ENCODE peak calls at places on chromosome 4, in four cellular contexts. N is right atrium auricular region, O is ovary, X is neural crest cell. P is an unnamed sample.

GRCh38 chr4:47213971-47214370 is 182.6 kb downstream of the GABRB1 start:
- DNase-seq in N (no peak), X (no peak), O (no peak), P (no peak)

GRCh38 chr4:139886798-139887197 is 221.2 kb downstream of the MGST2 start:
- DNase-seq in N (no peak), X (no peak), O (no peak), P (no peak)

GRCh38 chr4:105710012-105710600 is 1.5 kb downstream of the GSTCD start:
- DNase-seq in X (no peak), N (no peak), O (no peak), P (no peak)

GRCh38 chr4:118345813-118346212 is 7.0 kb downstream of the PRSS12 start:
- DNase-seq in O (no peak), X (no peak), N (no peak), P (no peak)

GRCh38 chr4:138775890-138776289 is 239.7 kb upstream of the NOCT start:
- DNase-seq in N (no peak), X (no peak), O (no peak), P (no peak)

GRCh38 chr4:118772149-118773081 is 63.5 kb downstream of the SEC24D start:
- DNase-seq in N (no peak), O (no peak), X (no peak), P (no peak)

GRCh38 chr4:157700898-157701694 is 471.7 kb downstream of the GASK1B start:
- DNase-seq in N (no peak), O (no peak), X (no peak), P (no peak)

GRCh38 chr4:176274441-176274840 is 5.4 kb upstream of the ASB5 start:
- DNase-seq in X (no peak), O (no peak), N (no peak), P (no peak)

GRCh38 chr4:7169134-7169533 is 23.2 kb upstream of the SORCS2 start:
- DNase-seq in O (peak; percentile 3), N (no peak), X (no peak), P (no peak)

GRCh38 chr4:169314906-169315305 is 44.1 kb upstream of the SH3RF1 start:
- DNase-seq in X (no peak), N (peak; percentile 72), O (peak; percentile 78), P (no peak)

GRCh38 chr4:54063737-54064316 is 578 bp downstream of the CHIC2 start:
- DNase-seq in O (peak; percentile 67), N (no peak), X (peak; percentile 26), P (no peak)

GRCh38 chr4:149296503-149296902 is 519.1 kb downstream of the IQCM start:
- DNase-seq in O (no peak), N (no peak), X (no peak), P (no peak)

DNA sequence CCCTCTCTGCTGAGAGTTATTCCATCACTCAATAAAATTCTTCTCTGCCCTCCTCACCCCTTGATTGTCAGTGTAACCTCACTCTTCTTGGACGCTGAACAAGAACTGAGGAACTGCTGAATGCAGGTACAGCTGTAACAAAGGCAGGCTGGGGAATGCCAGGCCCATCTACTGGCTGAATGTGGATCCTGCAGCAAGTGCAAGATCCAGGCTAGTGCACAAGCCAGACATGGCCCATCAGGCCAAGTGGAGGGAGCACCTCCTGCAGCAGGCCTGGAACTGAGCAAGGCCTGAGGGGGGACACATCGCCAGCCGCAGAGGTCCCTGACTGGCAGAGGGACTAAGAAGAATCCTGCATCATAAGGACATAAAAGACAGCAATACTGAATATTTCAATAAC is 411.8 kb upstream of the PCDH10 start:
- DNase-seq in N (no peak), O (no peak), X (no peak), P (no peak)
- TF ChIP-seq CTCF in N (no peak), O (no peak), X (no peak), P (no peak)

GRCh38 chr4:187283306-187283705 is 559.6 kb upstream of the FAT1 start:
- DNase-seq in N (no peak), O (no peak), X (no peak), P (no peak)
- TF ChIP-seq CTCF in N (no peak), O (no peak), X (no peak), P (no peak)

GRCh38 chr4:121112530-121112929 is 40.2 kb upstream of the NDNF start:
- DNase-seq in X (no peak), O (no peak), N (no peak), P (no peak)
- TF ChIP-seq CTCF in X (peak; percentile 61), O (no peak), N (peak; percentile 57), P (peak; percentile 54)

GRCh38 chr4:146275370-146275769 is 61.0 kb downstream of the REELD1 start:
- DNase-seq in N (no peak), X (no peak), O (no peak), P (no peak)
- TF ChIP-seq CTCF in N (no peak), X (no peak), O (no peak), P (no peak)

P was measured in osteocyte.